ENCODE peak calls at places on chromosomes 6 and 20, in ten cellular contexts. K, M, X, F, V, Z, N, W, R and A are unnamed samples.

GRCh38 chr6:3229566-3230274 is 2.3 kb upstream of the TUBB2B start:
- DNase-seq in K (no peak), M (no peak), X (no peak), F (no peak), V (no peak), Z (no peak), N (no peak), W (no peak), R (no peak), A (no peak)

GRCh38 chr20:9660236-9660868 is 146.0 kb downstream of the LAMP5 start:
- DNase-seq in K (no peak), M (no peak), X (peak), F (no peak), V (peak), Z (no peak), N (no peak), W (peak), R (no peak), A (peak)

GRCh38 chr6:16163535-16164300 is 34.8 kb downstream of the MYLIP start:
- DNase-seq in K (no peak), M (no peak), X (no peak), F (no peak), V (no peak), Z (no peak), N (no peak), W (peak), R (no peak), A (no peak)

GRCh38 chr6:3226422-3227362 is 761 bp downstream of the TUBB2B start:
- DNase-seq in K (peak), M (no peak), X (no peak), F (no peak), V (peak), Z (no peak), N (peak), W (peak), R (no peak), A (peak)

GRCh38 chr6:42514746-42515145 is 49.1 kb upstream of the UBR2 start:
- DNase-seq in K (no peak), M (no peak), X (no peak), F (no peak), V (no peak), Z (no peak), N (no peak), W (no peak), R (no peak), A (no peak)

GRCh38 chr6:31898200-31899011 is 908 bp upstream of the EHMT2 start:
- DNase-seq in K (peak), M (no peak), X (peak), F (no peak), V (peak), Z (no peak), N (peak), W (peak), R (peak), A (no peak)

GRCh38 chr20:49483706-49484101 is 1.2 kb upstream of the KCNB1 start:
- DNase-seq in K (no peak), M (no peak), X (no peak), F (no peak), V (no peak), Z (no peak), N (no peak), W (no peak), R (no peak), A (no peak)

GRCh38 chr6:52724041-52724405 is 39.3 kb downstream of the GSTA2 start:
- DNase-seq in K (no peak), M (no peak), X (no peak), F (peak), V (no peak), Z (no peak), N (no peak), W (peak), R (no peak), A (no peak)

GRCh38 chr6:128118401-128118800 is 217.5 kb upstream of the THEMIS start:
- DNase-seq in K (no peak), M (no peak), X (no peak), F (no peak), V (no peak), Z (no peak), N (no peak), W (peak), R (no peak), A (no peak)

GRCh38 chr20:30921286-30922071 is 336.0 kb upstream of the DEFB115 start:
- DNase-seq in K (no peak), M (no peak), X (no peak), F (no peak), V (no peak), Z (no peak), N (no peak), W (no peak), R (no peak), A (no peak)

GRCh38 chr6:15063253-15063853 is 182.5 kb upstream of the JARID2 start:
- DNase-seq in K (no peak), M (no peak), X (no peak), F (no peak), V (no peak), Z (no peak), N (no peak), W (peak), R (no peak), A (no peak)

GRCh38 chr6:4814212-4814611 is 38.0 kb downstream of the CDYL start:
- DNase-seq in K (no peak), M (no peak), X (no peak), F (no peak), V (no peak), Z (no peak), N (no peak), W (no peak), R (no peak), A (no peak)

GRCh38 chr6:63634630-63635029 is 972 bp upstream of the PHF3 start:
- DNase-seq in K (no peak), M (no peak), X (peak), F (no peak), V (no peak), Z (no peak), N (no peak), W (no peak), R (no peak), A (peak)

GRCh38 chr6:37016995-37017394 is 11.5 kb downstream of the FGD2 start:
- DNase-seq in K (no peak), M (no peak), X (no peak), F (no peak), V (no peak), Z (no peak), N (no peak), W (no peak), R (no peak), A (no peak)

GRCh38 chr6:69866351-69867074 is at the start of gene COL19A1:
- DNase-seq in K (peak), M (no peak), X (peak), F (no peak), V (no peak), Z (peak), N (peak), W (no peak), R (no peak), A (no peak)

GRCh38 chr6:54827010-54827409 is 19.6 kb upstream of the FAM83B start:
- DNase-seq in K (no peak), M (no peak), X (no peak), F (no peak), V (no peak), Z (no peak), N (no peak), W (no peak), R (no peak), A (no peak)

GRCh38 chr6:170031684-170032121 is 259.2 kb downstream of the DLL1 start:
- DNase-seq in K (no peak), M (no peak), X (no peak), F (no peak), V (no peak), Z (no peak), N (no peak), W (peak), R (no peak), A (no peak)

GRCh38 chr6:146028250-146028789 is 542 bp upstream of the GRM1 start:
- DNase-seq in K (peak), M (no peak), X (no peak), F (peak), V (peak), Z (no peak), N (peak), W (peak), R (no peak), A (peak)

GRCh38 chr6:131470549-131470948 is 102.5 kb upstream of the ARG1 start:
- DNase-seq in K (no peak), M (no peak), X (no peak), F (no peak), V (no peak), Z (no peak), N (no peak), W (no peak), R (no peak), A (no peak)

GRCh38 chr6:4611441-4612129 is 164.6 kb upstream of the CDYL start:
- DNase-seq in K (no peak), M (no peak), X (no peak), F (no peak), V (no peak), Z (no peak), N (peak), W (peak), R (no peak), A (peak)

GRCh38 chr6:15551798-15552197 is 111.0 kb downstream of the DTNBP1 start:
- DNase-seq in K (no peak), M (no peak), X (peak), F (no peak), V (no peak), Z (no peak), N (no peak), W (peak), R (no peak), A (no peak)

GRCh38 chr6:111484655-111484974 is 1.6 kb upstream of the REV3L start:
- DNase-seq in K (no peak), M (no peak), X (peak), F (no peak), V (no peak), Z (no peak), N (no peak), W (no peak), R (no peak), A (no peak)

GRCh38 chr20:32674362-32674789 is 635 bp upstream of the C20orf203 start:
- DNase-seq in K (peak), M (peak), X (peak), F (no peak), V (peak), Z (peak), N (peak), W (peak), R (peak), A (no peak)